ENCODE peak calls at places on chromosomes 3 and 15, in four cellular contexts. V is K562, Z is GM12878, J is SK-N-SH. Q is an unnamed sample.

GRCh38 chr3:143978263-143978631 is 6.6 kb downstream of the DIPK2A start:
- DNase-seq in Z (no peak), V (no peak), J (no peak), Q (no peak)

GRCh38 chr15:52417501-52417900 is 111.2 kb downstream of the MYO5A start:
- DNase-seq in V (no peak), Z (no peak), J (no peak), Q (no peak)

GRCh38 chr15:33994005-33994615 is 25.8 kb downstream of the CHRM5 start:
- DNase-seq in Z (no peak), J (no peak), V (no peak), Q (peak)

GRCh38 chr15:26171266-26171665 is 308.1 kb upstream of the ATP10A start:
- DNase-seq in J (no peak), Z (no peak), V (no peak), Q (no peak)

GRCh38 chr3:117903226-117903625 is 1131.4 kb downstream of the IGSF11 start:
- DNase-seq in V (no peak), J (no peak), Z (no peak), Q (no peak)

GRCh38 chr3:108546249-108546648 is 35.9 kb upstream of the MYH15 start:
- DNase-seq in V (no peak), J (no peak), Z (no peak), Q (no peak)

GRCh38 chr3:10817506-10817905 is 1.5 kb downstream of the SLC6A11 start:
- DNase-seq in V (no peak), Z (no peak), J (peak), Q (no peak)

GRCh38 chr3:47534021-47534454 is 20.5 kb upstream of the ELP6 start:
- DNase-seq in Z (no peak), V (peak), J (no peak), Q (no peak)

GRCh38 chr15:25777047-25777446 is 86.1 kb downstream of the ATP10A start:
- DNase-seq in J (no peak), Z (no peak), V (no peak), Q (no peak)

GRCh38 chr3:94173667-94174434 is 111.0 kb downstream of the NSUN3 start:
- DNase-seq in Z (no peak), J (peak), V (no peak), Q (no peak)

DNA sequence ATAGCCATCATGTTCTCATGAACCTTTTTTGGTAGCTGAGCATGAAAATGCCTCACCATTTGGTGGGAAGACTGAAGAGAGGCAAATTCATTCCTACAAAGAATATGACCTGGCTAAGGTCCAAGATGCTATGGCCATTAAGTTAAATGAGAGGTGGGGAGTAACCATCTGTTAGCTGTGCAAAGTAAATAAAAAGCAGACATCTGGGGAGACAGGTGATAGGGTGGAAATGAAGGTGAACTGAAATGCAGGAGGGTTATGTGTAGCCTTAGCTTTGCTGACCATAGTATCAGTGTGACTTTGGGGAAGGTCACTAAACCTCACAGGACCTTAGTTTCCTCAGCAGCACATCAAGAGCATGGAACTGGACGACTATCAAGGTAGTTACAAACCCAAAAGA is 111.0 kb upstream of the STRIT1 start:
- DNase-seq in V (no peak), Z (no peak), J (no peak), Q (no peak)
- TF ChIP-seq USF1 in V (no peak), Z (no peak), J (no peak), Q (no peak)

DNA sequence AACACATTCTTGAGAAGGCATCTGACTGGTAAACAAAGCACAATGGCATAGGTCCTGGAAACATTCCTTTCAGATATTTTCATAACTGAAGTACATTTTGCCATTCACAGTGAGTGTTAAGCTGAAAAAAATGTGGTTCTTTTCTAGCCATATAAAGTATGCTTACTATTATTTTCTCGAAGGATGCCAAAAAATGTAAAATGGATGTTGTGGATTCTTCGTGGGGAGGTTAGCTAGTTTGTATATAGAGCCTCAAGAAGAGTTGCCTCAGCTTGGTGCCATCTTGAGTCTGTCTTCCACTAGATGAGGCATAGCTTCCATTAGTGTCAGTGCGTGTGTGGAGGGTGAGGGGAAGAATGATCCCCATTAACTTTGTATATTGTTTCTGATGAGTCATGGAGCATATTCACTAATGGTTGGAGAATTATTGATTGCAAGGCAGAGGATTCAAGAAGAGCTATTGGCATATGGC is 4.1 kb downstream of the MBNL1 start:
- DNase-seq in Z (no peak), V (no peak), J (no peak), Q (no peak)
- TF ChIP-seq USF1 in Z (no peak), V (no peak), J (no peak), Q (no peak)

DNA sequence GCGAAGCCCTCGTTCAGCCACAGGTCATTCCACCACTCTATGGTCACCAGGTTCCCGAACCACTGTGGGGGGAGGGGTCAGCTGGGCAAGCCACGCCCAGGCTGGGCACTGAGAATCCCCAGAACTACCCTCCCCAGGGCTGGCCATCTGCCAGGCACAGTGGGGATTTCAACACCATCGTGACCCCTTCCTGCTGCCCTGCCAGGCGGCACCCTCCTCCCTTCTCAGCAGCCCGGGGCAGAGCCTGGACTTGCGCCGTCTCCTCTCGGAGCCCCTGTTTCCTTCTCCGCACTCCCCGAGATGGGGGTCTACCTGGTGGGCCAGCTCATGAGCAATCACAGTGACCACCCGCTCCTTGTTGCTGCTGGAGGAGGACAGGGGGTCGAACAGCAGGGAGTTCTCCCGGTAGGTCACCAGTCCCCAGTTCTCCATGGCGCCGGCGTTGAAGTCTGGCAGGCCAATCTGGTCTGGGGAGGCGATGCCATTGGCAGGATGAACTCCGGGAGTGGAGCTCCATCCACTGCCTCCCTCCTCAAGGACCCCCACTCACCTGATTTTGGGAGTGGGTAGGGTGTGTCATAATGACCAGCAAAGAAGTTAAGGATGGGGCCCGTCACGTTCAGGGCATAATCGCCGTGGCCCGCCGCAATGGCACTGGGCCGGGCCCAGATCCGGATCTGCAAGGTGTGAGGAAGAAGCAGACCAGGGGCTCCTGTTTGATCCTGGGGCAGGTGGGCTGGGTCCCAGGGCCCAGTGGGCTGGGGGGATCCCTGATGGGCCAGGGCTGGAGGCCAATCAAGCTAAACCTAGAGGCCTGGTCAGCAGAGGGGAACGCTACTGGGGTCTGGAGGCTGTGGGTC is 10.5 kb downstream of the ANPEP start:
- DNase-seq in V (no peak), J (no peak), Z (no peak), Q (no peak)
- TF ChIP-seq USF1 in V (no peak), J (no peak), Z (no peak), Q (no peak)

DNA sequence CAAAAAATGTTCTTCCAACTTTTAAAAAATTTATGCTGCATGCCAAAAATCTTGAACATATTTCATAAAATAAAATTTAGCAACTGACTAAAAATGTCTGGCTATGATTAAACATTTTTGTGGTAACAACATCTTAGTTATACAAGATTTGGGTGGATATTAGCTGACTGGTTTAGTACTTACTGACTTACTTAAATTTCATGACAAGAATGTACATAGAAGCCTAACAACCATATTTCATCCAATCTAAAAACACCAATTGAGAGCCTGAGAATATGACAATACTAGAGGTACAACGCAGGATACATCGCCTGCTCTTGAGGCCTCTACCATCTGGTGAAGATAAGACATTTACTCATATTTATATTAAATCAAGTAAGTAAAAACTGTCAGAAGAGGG is 34.6 kb downstream of the GNB4 start:
- DNase-seq in Z (no peak), J (no peak), V (no peak), Q (no peak)
- TF ChIP-seq USF1 in Z (no peak), J (no peak), V (no peak), Q (no peak)

DNA sequence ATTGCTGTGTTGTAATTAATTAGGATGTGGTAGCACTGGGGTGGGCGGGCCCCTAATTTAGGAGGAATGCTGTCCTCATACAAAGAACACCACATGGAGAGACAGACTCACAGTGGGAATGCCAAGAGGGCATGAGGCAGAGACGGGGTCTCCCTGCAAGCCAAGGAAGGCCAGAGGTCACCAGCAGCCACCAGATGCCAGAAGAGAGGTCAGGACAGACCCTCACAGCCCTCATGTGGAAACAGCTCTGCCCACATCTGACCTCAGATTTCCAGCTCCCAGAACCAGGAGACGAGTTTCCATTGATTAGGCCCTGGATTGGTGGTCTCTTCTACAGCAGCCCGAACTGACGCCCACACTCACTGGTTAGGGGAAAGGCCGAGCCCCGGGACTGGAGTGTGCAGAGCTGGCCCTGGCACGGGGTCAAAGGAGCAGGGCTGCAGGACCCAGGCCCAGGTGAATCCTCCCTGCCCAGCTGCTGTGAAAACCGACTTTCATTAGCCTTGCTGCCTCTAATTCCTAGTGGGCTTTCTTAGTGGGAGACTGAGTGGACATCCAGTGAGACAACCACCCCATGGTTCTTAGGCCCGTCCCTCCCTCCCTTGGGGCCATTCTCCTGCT is 43.0 kb upstream of the SLC41A3 start:
- DNase-seq in J (peak), Z (no peak), V (no peak), Q (peak)
- TF ChIP-seq USF1 in J (no peak), Z (no peak), V (no peak), Q (no peak)

GRCh38 chr3:98554580-98554979 is 22.8 kb downstream of the GPR15 start:
- DNase-seq in Z (no peak), J (no peak), V (no peak), Q (no peak)

GRCh38 chr3:98553021-98553563 is 21.3 kb downstream of the GPR15 start:
- DNase-seq in J (no peak), Z (no peak), V (no peak), Q (no peak)

GRCh38 chr3:98555025-98555379 is 23.2 kb downstream of the GPR15 start:
- DNase-seq in J (no peak), V (no peak), Z (no peak), Q (no peak)

GRCh38 chr3:98552232-98553020 is 20.6 kb downstream of the GPR15 start:
- DNase-seq in J (no peak), Z (no peak), V (no peak), Q (no peak)

DNA sequence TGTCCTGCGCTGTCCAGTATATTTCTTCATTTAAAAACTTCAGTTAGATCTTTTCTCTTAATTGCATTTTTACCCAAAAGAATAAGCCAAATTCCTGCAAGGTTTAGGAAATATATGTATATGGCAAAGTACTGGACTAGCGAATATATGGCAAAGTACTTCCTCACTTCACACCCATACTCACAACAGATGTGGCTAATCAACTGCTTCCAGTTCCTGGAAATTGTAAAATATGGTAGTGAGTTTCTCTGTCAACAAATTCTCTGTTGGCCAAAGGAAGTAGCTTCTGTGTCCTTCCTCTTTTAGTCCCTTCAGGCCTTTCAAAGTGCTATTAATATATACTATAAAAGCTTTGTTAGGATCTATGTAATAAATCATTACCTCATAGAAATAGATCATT is 22.0 kb downstream of the GPR15 start:
- DNase-seq in Z (no peak), V (no peak), J (no peak), Q (no peak)
- TF ChIP-seq USF1 in Z (no peak), V (no peak), J (no peak), Q (no peak)

GRCh38 chr15:36903195-36903594 is 197.2 kb downstream of the MEIS2 start:
- DNase-seq in Z (no peak), V (no peak), J (no peak), Q (no peak)

GRCh38 chr15:36901012-36901411 is 199.3 kb downstream of the MEIS2 start:
- DNase-seq in V (no peak), Z (no peak), J (no peak), Q (no peak)

GRCh38 chr15:36907295-36907694 is 193.1 kb downstream of the MEIS2 start:
- DNase-seq in Z (no peak), V (no peak), J (no peak), Q (no peak)

GRCh38 chr15:36905908-36906307 is 194.4 kb downstream of the MEIS2 start:
- DNase-seq in J (no peak), V (no peak), Z (no peak), Q (no peak)

GRCh38 chr15:36903922-36904479 is 196.3 kb downstream of the MEIS2 start:
- DNase-seq in J (no peak), V (no peak), Z (no peak), Q (no peak)
- TF ChIP-seq USF1 in J (no peak), V (no peak), Z (no peak), Q (no peak)

GRCh38 chr15:70327328-70328136 is 229.8 kb upstream of the TLE3 start:
- DNase-seq in Z (no peak), V (no peak), J (no peak), Q (no peak)
- TF ChIP-seq USF1 in Z (no peak), V (no peak), J (peak), Q (peak)

DNA sequence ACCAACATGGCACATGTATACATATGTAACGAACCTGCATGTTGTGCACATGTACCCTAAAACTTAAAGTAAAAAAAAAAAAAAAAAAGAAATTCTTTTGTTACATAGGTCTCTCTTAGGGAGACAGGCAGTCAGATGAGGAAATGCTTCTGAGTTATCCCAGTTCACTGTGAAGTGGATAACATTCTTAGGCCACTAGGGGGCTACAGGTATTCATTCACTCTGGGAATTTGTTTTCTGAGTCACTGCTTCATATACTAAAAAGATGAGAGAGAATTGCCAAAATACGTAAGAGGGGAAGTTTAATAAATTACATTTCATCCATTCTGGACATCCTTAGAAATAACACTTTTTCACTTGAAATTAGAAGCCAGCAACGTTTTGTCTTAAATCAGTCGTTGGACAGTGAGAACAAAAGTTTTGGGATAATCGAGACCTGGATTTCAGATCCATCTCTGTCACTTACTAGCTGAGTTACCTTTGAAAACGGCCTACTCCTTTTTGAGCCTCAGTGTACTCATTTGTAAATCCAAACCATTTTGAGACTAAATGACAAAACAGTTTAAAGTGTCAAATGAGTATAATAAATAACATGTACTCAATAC is 738.4 kb upstream of the ALCAM start:
- DNase-seq in J (peak), Z (no peak), V (peak), Q (no peak)
- TF ChIP-seq USF1 in J (no peak), Z (no peak), V (no peak), Q (no peak)

GRCh38 chr15:43505723-43506122 is 11.7 kb upstream of the MAP1A start:
- DNase-seq in Z (no peak), J (no peak), V (no peak), Q (no peak)
- TF ChIP-seq USF1 in Z (no peak), J (no peak), V (no peak), Q (no peak)